ENCODE peak calls at places on chromosomes 5 and 9, in five cellular contexts. L, G, W, O and Z are unnamed samples.

GRCh38 chr5:82512025-82512424 is 233.9 kb upstream of the RPS23 start:
- DNase-seq in G (no peak), W (no peak), O (no peak), L (no peak), Z (no peak)

GRCh38 chr9:125878241-125878640 is 131.1 kb downstream of the PBX3 start:
- DNase-seq in O (no peak), G (no peak), W (peak; percentile 61), L (no peak), Z (no peak)

GRCh38 chr5:23014817-23015216 is 161.7 kb upstream of the CDH12 start:
- DNase-seq in G (no peak), W (no peak), L (no peak), O (no peak), Z (no peak)

GRCh38 chr5:44847453-44847852 is 38.7 kb downstream of the MRPS30 start:
- DNase-seq in W (no peak), G (no peak), L (no peak), O (no peak), Z (no peak)

GRCh38 chr5:32076699-32077695 is 97.1 kb downstream of the GOLPH3 start:
- DNase-seq in G (peak; percentile 34), O (no peak), W (peak; percentile 57), L (peak; percentile 61), Z (peak; percentile 4)

GRCh38 chr5:159262859-159263568 is at the start of gene UBLCP1:
- DNase-seq in G (peak; percentile 87), O (peak; percentile 42), L (peak; percentile 53), W (peak; percentile 75), Z (peak; percentile 92)

GRCh38 chr9:113879906-113880305 is 3.8 kb downstream of the ZNF618 start:
- DNase-seq in O (no peak), W (no peak), L (no peak), G (no peak), Z (no peak)

GRCh38 chr5:63919763-63920478 is 42.3 kb downstream of the HTR1A start:
- DNase-seq in G (no peak), L (no peak), O (no peak), W (no peak), Z (no peak)

GRCh38 chr9:109331353-109331752 is 10.5 kb upstream of the EPB41L4B start:
- DNase-seq in W (no peak), O (no peak), G (no peak), L (no peak), Z (no peak)

GRCh38 chr9:81417299-81417675 is 272.1 kb downstream of the TLE1 start:
- DNase-seq in L (no peak), W (no peak), G (no peak), O (no peak), Z (no peak)

GRCh38 chr5:125372694-125373621 is 626.5 kb upstream of the ZNF608 start:
- DNase-seq in L (peak; percentile 36), W (peak; percentile 40), G (no peak), O (peak; percentile 69), Z (no peak)

GRCh38 chr9:131464354-131465000 is 38.2 kb upstream of the POMT1 start:
- DNase-seq in G (no peak), O (no peak), L (no peak), W (no peak), Z (no peak)

GRCh38 chr5:43802651-43803050 is 199.7 kb downstream of the NNT start:
- DNase-seq in G (no peak), L (no peak), W (peak; percentile 86), O (no peak), Z (no peak)

GRCh38 chr5:96049398-96050272 is 88.0 kb upstream of the ELL2 start:
- DNase-seq in O (peak; percentile 71), G (no peak), W (no peak), L (peak; percentile 53), Z (no peak)

GRCh38 chr9:91783876-91784672 is 166.0 kb downstream of the ROR2 start:
- DNase-seq in L (no peak), O (no peak), W (no peak), G (no peak), Z (no peak)

GRCh38 chr9:18675345-18675744 is 201.4 kb downstream of the ADAMTSL1 start:
- DNase-seq in W (peak; percentile 75), G (no peak), L (no peak), O (no peak), Z (no peak)

GRCh38 chr5:16225927-16226326 is 46.3 kb upstream of the MARCHF11 start:
- DNase-seq in L (no peak), O (no peak), G (no peak), W (no peak), Z (no peak)

GRCh38 chr9:136336156-136336860 is 9.0 kb downstream of the GPSM1 start:
- DNase-seq in G (no peak), O (no peak), L (no peak), W (no peak), Z (no peak)

GRCh38 chr9:95083086-95083768 is 234.3 kb downstream of the FANCC start:
- DNase-seq in O (no peak), G (no peak), L (no peak), W (no peak), Z (no peak)

GRCh38 chr5:27465140-27465539 is 426.8 kb upstream of the CDH9 start:
- DNase-seq in G (no peak), W (no peak), O (no peak), L (no peak), Z (peak; percentile 24)

GRCh38 chr5:55308254-55308836 is 556 bp downstream of the MTREX start:
- DNase-seq in G (no peak), L (no peak), O (no peak), W (peak; percentile 7), Z (no peak)

GRCh38 chr9:121288874-121289553 is 21.1 kb downstream of the GSN start:
- DNase-seq in G (no peak), W (no peak), L (no peak), O (peak; percentile 86), Z (no peak)

GRCh38 chr5:78534148-78535009 is 114.2 kb downstream of the LHFPL2 start:
- DNase-seq in G (no peak), O (no peak), W (no peak), L (peak; percentile 28), Z (no peak)

GRCh38 chr9:125467341-125467740 is 205.7 kb downstream of the GAPVD1 start:
- DNase-seq in G (no peak), W (no peak), L (no peak), O (no peak), Z (no peak)

GRCh38 chr9:78033870-78034269 is 2.3 kb upstream of the GNAQ start:
- DNase-seq in L (no peak), O (no peak), W (no peak), G (no peak), Z (no peak)

GRCh38 chr9:124290053-124290581 is 32.4 kb downstream of the NEK6 start:
- DNase-seq in W (no peak), G (no peak), L (no peak), O (no peak), Z (no peak)

GRCh38 chr5:163586431-163587033 is 81.1 kb downstream of the MAT2B start:
- DNase-seq in L (no peak), O (no peak), W (no peak), G (no peak), Z (no peak)

GRCh38 chr5:150323819-150324218 is 21.1 kb upstream of the ARSI start:
- DNase-seq in W (no peak), G (no peak), O (no peak), L (no peak), Z (no peak)

GRCh38 chr9:132458432-132458831 is 48.4 kb downstream of the CFAP77 start:
- DNase-seq in G (no peak), O (no peak), L (no peak), W (no peak), Z (no peak)

GRCh38 chr5:58787982-58788381 is 205.1 kb downstream of the RAB3C start:
- DNase-seq in W (peak; percentile 31), L (no peak), G (no peak), O (no peak), Z (no peak)

GRCh38 chr5:104928906-104929520 is 1366.4 kb upstream of the NUDT12 start:
- DNase-seq in L (no peak), W (no peak), O (no peak), G (no peak), Z (no peak)

GRCh38 chr9:103798620-103799019 is 295.5 kb upstream of the SMC2 start:
- DNase-seq in L (no peak), O (peak; percentile 80), W (no peak), G (no peak), Z (no peak)

GRCh38 chr5:178589180-178590140 is 733 bp downstream of the COL23A1 start:
- DNase-seq in G (no peak), O (no peak), L (no peak), W (peak; percentile 28), Z (no peak)

GRCh38 chr5:23614422-23614821 is 107.0 kb downstream of the PRDM9 start:
- DNase-seq in L (no peak), G (no peak), W (no peak), O (no peak), Z (no peak)

GRCh38 chr5:10145922-10146321 is 103.8 kb downstream of the ATPSCKMT start:
- DNase-seq in O (no peak), L (no peak), G (peak; percentile 15), W (peak; percentile 33), Z (no peak)

GRCh38 chr5:92703991-92704390 is 877.0 kb downstream of the NR2F1-AS1 start:
- DNase-seq in L (no peak), O (no peak), G (no peak), W (no peak), Z (no peak)

GRCh38 chr5:59592101-59592500 is 301.4 kb downstream of the PDE4D start:
- DNase-seq in W (no peak), O (no peak), L (no peak), G (no peak), Z (no peak)

GRCh38 chr5:136058031-136058971 is 29.5 kb downstream of the TGFBI start:
- DNase-seq in O (peak; percentile 90), W (no peak), G (no peak), L (peak; percentile 94), Z (no peak)

GRCh38 chr5:77751328-77752023 is 24.7 kb downstream of the TBCA start:
- DNase-seq in O (no peak), G (no peak), L (no peak), W (no peak), Z (no peak)